ENCODE peak calls at places on chromosomes 1 and 21, in nine cellular contexts. V, Z, M, Q, G, B, T, D and P are unnamed samples.

GRCh38 chr1:157774412-157774811 is 2.5 kb downstream of the FCRL2 start:
- DNase-seq in V (no peak), Z (no peak), M (no peak), Q (no peak), G (no peak), B (no peak), T (no peak), D (no peak), P (no peak)

GRCh38 chr1:108208724-108209404 is 8.7 kb upstream of the SLC25A24 start:
- DNase-seq in V (no peak), Z (no peak), M (no peak), Q (no peak), G (no peak), B (no peak), T (no peak), D (no peak), P (no peak)

GRCh38 chr1:117592155-117592554 is 13.7 kb upstream of the TENT5C start:
- DNase-seq in V (no peak), Z (no peak), M (peak; percentile 68), Q (no peak), G (no peak), B (no peak), T (no peak), D (no peak), P (no peak)

GRCh38 chr21:29208666-29209059 is 78.2 kb downstream of the MAP3K7CL start:
- DNase-seq in V (no peak), Z (no peak), M (no peak), Q (peak; percentile 80), G (peak; percentile 47), B (no peak), T (no peak), D (peak; percentile 85), P (no peak)

GRCh38 chr1:203682401-203683383 is 56.1 kb downstream of the ATP2B4 start:
- DNase-seq in V (peak; percentile 27), Z (no peak), M (no peak), Q (no peak), G (no peak), B (peak; percentile 41), T (peak; percentile 74), D (no peak), P (no peak)

GRCh38 chr1:179588425-179589024 is 3.1 kb upstream of the TDRD5 start:
- DNase-seq in V (no peak), Z (no peak), M (no peak), Q (no peak), G (no peak), B (no peak), T (no peak), D (no peak), P (peak; percentile 12)

GRCh38 chr21:44723177-44724131 is 12.1 kb upstream of the TSPEAR start:
- DNase-seq in V (no peak), Z (no peak), M (no peak), Q (no peak), G (no peak), B (peak; percentile 22), T (no peak), D (no peak), P (no peak)

GRCh38 chr1:23593042-23593521 is 33.8 kb upstream of the ID3 start:
- DNase-seq in V (no peak), Z (no peak), M (no peak), Q (no peak), G (no peak), B (no peak), T (peak; percentile 73), D (no peak), P (no peak)

GRCh38 chr21:43618940-43619339 is 40.3 kb downstream of the HSF2BP start:
- DNase-seq in V (no peak), Z (no peak), M (no peak), Q (no peak), G (no peak), B (no peak), T (no peak), D (no peak), P (no peak)

GRCh38 chr1:8439015-8439702 is 121.2 kb downstream of the SLC45A1 start:
- DNase-seq in V (no peak), Z (peak; percentile 51), M (peak; percentile 86), Q (peak; percentile 65), G (peak; percentile 91), B (no peak), T (peak; percentile 79), D (peak; percentile 82), P (peak; percentile 75)

GRCh38 chr1:112618721-112619517 is at the start of gene ST7L:
- DNase-seq in V (peak; percentile 30), Z (peak; percentile 42), M (peak; percentile 87), Q (no peak), G (peak; percentile 87), B (peak; percentile 67), T (peak; percentile 69), D (peak; percentile 70), P (peak; percentile 43)

GRCh38 chr1:35559317-35559944 is 1.8 kb downstream of the NCDN start:
- DNase-seq in V (no peak), Z (no peak), M (no peak), Q (no peak), G (peak; percentile 4), B (no peak), T (no peak), D (no peak), P (peak; percentile 11)

GRCh38 chr1:109529895-109530456 is 9.7 kb upstream of the GPR61 start:
- DNase-seq in V (no peak), Z (peak; percentile 36), M (no peak), Q (no peak), G (no peak), B (no peak), T (no peak), D (no peak), P (no peak)

GRCh38 chr1:203084588-203085527 is 954 bp downstream of the MYOG start:
- DNase-seq in V (no peak), Z (no peak), M (no peak), Q (no peak), G (peak; percentile 48), B (peak; percentile 44), T (peak; percentile 22), D (no peak), P (peak; percentile 67)

GRCh38 chr21:45150630-45151265 is 76.4 kb downstream of the ADARB1 start:
- DNase-seq in V (no peak), Z (no peak), M (no peak), Q (no peak), G (no peak), B (no peak), T (no peak), D (no peak), P (no peak)

GRCh38 chr1:103525114-103525606 is 339 bp upstream of the RNPC3 start:
- DNase-seq in V (no peak), Z (no peak), M (no peak), Q (no peak), G (peak; percentile 66), B (no peak), T (peak; percentile 50), D (peak; percentile 59), P (no peak)

GRCh38 chr1:219066631-219067349 is 106.9 kb upstream of the LYPLAL1 start:
- DNase-seq in V (no peak), Z (no peak), M (no peak), Q (no peak), G (peak; percentile 35), B (no peak), T (no peak), D (peak; percentile 72), P (no peak)

GRCh38 chr1:33007190-33008050 is 29.3 kb downstream of the AK2 start:
- DNase-seq in V (no peak), Z (peak; percentile 26), M (no peak), Q (no peak), G (peak; percentile 91), B (no peak), T (peak; percentile 18), D (peak; percentile 95), P (no peak)

GRCh38 chr1:202934755-202935154 is 7.7 kb upstream of the KLHL12 start:
- DNase-seq in V (no peak), Z (no peak), M (no peak), Q (no peak), G (no peak), B (no peak), T (no peak), D (no peak), P (no peak)

GRCh38 chr1:230858918-230859819 is 9.2 kb downstream of the C1orf198 start:
- DNase-seq in V (no peak), Z (no peak), M (no peak), Q (no peak), G (no peak), B (no peak), T (no peak), D (peak; percentile 59), P (no peak)

GRCh38 chr1:246166841-246167240 is 340.2 kb downstream of the SMYD3 start:
- DNase-seq in V (no peak), Z (no peak), M (no peak), Q (no peak), G (no peak), B (no peak), T (no peak), D (no peak), P (no peak)

GRCh38 chr1:224631471-224632105 is 15.5 kb downstream of the CNIH3 start:
- DNase-seq in V (no peak), Z (no peak), M (no peak), Q (no peak), G (peak; percentile 32), B (no peak), T (no peak), D (peak; percentile 37), P (no peak)

GRCh38 chr1:179206817-179207216 is 22.7 kb downstream of the ABL2 start:
- DNase-seq in V (no peak), Z (no peak), M (no peak), Q (no peak), G (no peak), B (no peak), T (no peak), D (no peak), P (no peak)

GRCh38 chr1:244159646-244160045 is 108.6 kb downstream of the ZBTB18 start:
- DNase-seq in V (no peak), Z (no peak), M (no peak), Q (no peak), G (no peak), B (no peak), T (no peak), D (no peak), P (no peak)

GRCh38 chr1:46447499-46448108 is 42.0 kb upstream of the DMBX1 start:
- DNase-seq in V (no peak), Z (no peak), M (no peak), Q (no peak), G (no peak), B (no peak), T (no peak), D (no peak), P (no peak)

GRCh38 chr1:98360864-98361263 is 300.7 kb upstream of the SNX7 start:
- DNase-seq in V (no peak), Z (no peak), M (no peak), Q (no peak), G (no peak), B (no peak), T (no peak), D (no peak), P (no peak)

GRCh38 chr1:77639056-77639455 is 43.4 kb downstream of the ZZZ3 start:
- DNase-seq in V (no peak), Z (no peak), M (no peak), Q (peak; percentile 5), G (peak; percentile 60), B (no peak), T (no peak), D (peak; percentile 61), P (no peak)

GRCh38 chr1:38730511-38731397 is 128.8 kb downstream of the RRAGC start:
- DNase-seq in V (no peak), Z (no peak), M (no peak), Q (no peak), G (no peak), B (no peak), T (no peak), D (peak; percentile 79), P (no peak)

GRCh38 chr1:37149296-37149695 is 115.0 kb upstream of the GRIK3 start:
- DNase-seq in V (no peak), Z (no peak), M (no peak), Q (no peak), G (no peak), B (no peak), T (no peak), D (no peak), P (no peak)

GRCh38 chr1:84720275-84720780 is 30.1 kb upstream of the SSX2IP start:
- DNase-seq in V (no peak), Z (no peak), M (no peak), Q (no peak), G (no peak), B (no peak), T (no peak), D (no peak), P (no peak)